ENCODE peak calls at places on chromosomes 6 and 20, in six cellular contexts. N is left lung; W is DMS 273 treated with DMSO at 0.1 percent for 48 hours; A is amygdala; B is EL; F is CD4-positive, alpha-beta T cell. J is an unnamed sample.

GRCh38 chr6:157287923-157288322 is 35.4 kb downstream of the TMEM242 start:
- DNase-seq in N (no peak), W (no peak), A (no peak), B (no peak), F (no peak), J (no peak)

GRCh38 chr20:40019510-40019909 is 669.5 kb downstream of the MAFB start:
- DNase-seq in N (no peak), W (no peak), A (no peak), B (no peak), F (no peak), J (no peak)

GRCh38 chr6:42777126-42777822 is 4.6 kb upstream of the BICRAL start:
- DNase-seq in N (no peak), W (no peak), A (no peak), B (peak), F (no peak), J (no peak)

GRCh38 chr20:34534391-34535165 is 18.4 kb downstream of the DYNLRB1 start:
- DNase-seq in N (no peak), W (no peak), A (no peak), B (no peak), F (no peak), J (no peak)

GRCh38 chr6:138107078-138107751 is at the start of gene PERP:
- DNase-seq in N (peak), W (peak), A (no peak), B (peak), F (peak), J (peak)

GRCh38 chr20:41570552-41570951 is 47.6 kb downstream of the CHD6 start:
- DNase-seq in N (no peak), W (no peak), A (no peak), B (no peak), F (no peak), J (no peak)

GRCh38 chr6:6629416-6629815 is 40.9 kb downstream of the LY86 start:
- DNase-seq in N (no peak), W (no peak), A (no peak), B (peak), F (no peak), J (no peak)

GRCh38 chr20:53001502-53002301 is 29.5 kb downstream of the TSHZ2 start:
- DNase-seq in N (no peak), W (no peak), A (no peak), B (no peak), F (peak), J (no peak)

GRCh38 chr6:128174724-128175123 is 273.9 kb upstream of the THEMIS start:
- DNase-seq in N (no peak), W (no peak), A (no peak), B (no peak), F (no peak), J (no peak)

GRCh38 chr6:159100011-159100788 is 55.4 kb upstream of the TAGAP start:
- DNase-seq in N (no peak), W (no peak), A (no peak), B (no peak), F (no peak), J (no peak)

GRCh38 chr6:2498224-2498623 is 252.5 kb downstream of the MYLK4 start:
- DNase-seq in N (no peak), W (no peak), A (no peak), B (no peak), F (no peak), J (no peak)

GRCh38 chr6:38259736-38260135 is 380.0 kb downstream of the BTBD9 start:
- DNase-seq in N (no peak), W (no peak), A (no peak), B (peak), F (no peak), J (no peak)

GRCh38 chr6:113821445-113821844 is 35.7 kb upstream of the MARCKS start:
- DNase-seq in N (no peak), W (no peak), A (no peak), B (no peak), F (no peak), J (no peak)

GRCh38 chr6:1325471-1326309 is 13.8 kb downstream of the FOXQ1 start:
- DNase-seq in N (peak), W (no peak), A (no peak), B (peak), F (no peak), J (no peak)

GRCh38 chr6:3825331-3825831 is 23.8 kb upstream of the FAM50B start:
- DNase-seq in N (peak), W (no peak), A (peak), B (peak), F (no peak), J (no peak)

GRCh38 chr6:6942826-6943225 is 164.9 kb upstream of the RREB1 start:
- DNase-seq in N (peak), W (no peak), A (no peak), B (peak), F (no peak), J (no peak)

GRCh38 chr6:102327697-102328227 is 934.3 kb downstream of the GRIK2 start:
- DNase-seq in N (no peak), W (no peak), A (no peak), B (no peak), F (no peak), J (no peak)

GRCh38 chr20:38143646-38144554 is 21.2 kb downstream of the TGM2 start:
- DNase-seq in N (peak), W (no peak), A (no peak), B (peak), F (no peak), J (no peak)

GRCh38 chr20:22472386-22472785 is 112.0 kb downstream of the FOXA2 start:
- DNase-seq in N (no peak), W (no peak), A (no peak), B (no peak), F (no peak), J (no peak)

GRCh38 chr6:19734061-19734460 is 103.1 kb upstream of the ID4 start:
- DNase-seq in N (no peak), W (no peak), A (no peak), B (no peak), F (no peak), J (no peak)

GRCh38 chr6:54617730-54618129 is 228.8 kb upstream of the FAM83B start:
- DNase-seq in N (no peak), W (no peak), A (no peak), B (peak), F (no peak), J (no peak)

GRCh38 chr6:43078651-43079050 is 2.5 kb downstream of the PTK7 start:
- DNase-seq in N (no peak), W (no peak), A (no peak), B (peak), F (no peak), J (no peak)

GRCh38 chr20:23205221-23205620 is 119.1 kb upstream of the CD93 start:
- DNase-seq in N (no peak), W (no peak), A (no peak), B (no peak), F (no peak), J (no peak)

GRCh38 chr20:34268851-34269668 is 27.8 kb downstream of the ASIP start:
- DNase-seq in N (peak), W (no peak), A (peak), B (peak), F (peak), J (peak)

GRCh38 chr6:162922816-162923215 is 195.0 kb downstream of the PACRG start:
- DNase-seq in N (no peak), W (no peak), A (no peak), B (no peak), F (no peak), J (no peak)

GRCh38 chr20:25061821-25062530 is 4.0 kb upstream of the ACSS1 start:
- DNase-seq in N (no peak), W (no peak), A (no peak), B (no peak), F (no peak), J (no peak)

GRCh38 chr6:35955071-35955470 is 34.2 kb upstream of the SRPK1 start:
- DNase-seq in N (no peak), W (no peak), A (no peak), B (peak), F (no peak), J (no peak)

GRCh38 chr6:168152306-168152963 is 73.4 kb upstream of the FRMD1 start:
- DNase-seq in N (no peak), W (no peak), A (no peak), B (peak), F (no peak), J (peak)

GRCh38 chr20:59785986-59786753 is 147.3 kb downstream of the SYCP2 start:
- DNase-seq in N (no peak), W (no peak), A (no peak), B (no peak), F (no peak), J (peak)

GRCh38 chr6:75278474-75279077 is 6.0 kb downstream of the TMEM30A start:
- DNase-seq in N (no peak), W (no peak), A (no peak), B (peak), F (no peak), J (no peak)

GRCh38 chr20:44442298-44443070 is 33.2 kb upstream of the TTPAL start:
- DNase-seq in N (no peak), W (no peak), A (no peak), B (no peak), F (no peak), J (no peak)

GRCh38 chr6:44580901-44581300 is 193.4 kb downstream of the CDC5L start:
- DNase-seq in N (no peak), W (no peak), A (no peak), B (peak), F (no peak), J (no peak)

GRCh38 chr6:28134716-28135115 is 7.0 kb upstream of the ZKSCAN8 start:
- DNase-seq in N (no peak), W (no peak), A (no peak), B (no peak), F (no peak), J (no peak)

GRCh38 chr6:126372626-126373025 is 32.7 kb downstream of the CENPW start:
- DNase-seq in N (no peak), W (no peak), A (no peak), B (peak), F (no peak), J (no peak)

GRCh38 chr6:150991487-150991886 is 126.0 kb downstream of the MTHFD1L start:
- DNase-seq in N (no peak), W (no peak), A (no peak), B (no peak), F (no peak), J (no peak)

GRCh38 chr20:16434087-16434664 is 139.1 kb downstream of the KIF16B start:
- DNase-seq in N (peak), W (no peak), A (no peak), B (peak), F (peak), J (no peak)

GRCh38 chr6:166381733-166382499 is 824 bp downstream of the MPC1 start:
- DNase-seq in N (peak), W (no peak), A (peak), B (peak), F (peak), J (peak)

GRCh38 chr6:139380611-139381010 is 6.2 kb upstream of the CITED2 start:
- DNase-seq in N (no peak), W (no peak), A (no peak), B (no peak), F (no peak), J (no peak)

GRCh38 chr20:57665589-57665971 is 44.2 kb downstream of the PMEPA1 start:
- DNase-seq in N (no peak), W (no peak), A (no peak), B (no peak), F (no peak), J (no peak)

GRCh38 chr6:31204751-31205145 is 34.3 kb upstream of the POU5F1 start:
- DNase-seq in N (no peak), W (no peak), A (no peak), B (peak), F (no peak), J (no peak)

J was measured in suprapubic skin.